ENCODE peak calls at places on chromosome 5, in nine cellular contexts. K is esophagus muscularis mucosa, C is tibial nerve, N is sigmoid colon, B is stomach, T is ovary, E is A549, Z is SK-N-SH, Q is H1. M is an unnamed sample. For H3K4me1, the result is how much of the 10 kb centered on the place peaks cover.

GRCh38 chr5:119313876-119314605 is 41.8 kb upstream of the TNFAIP8 start:
- DNase-seq in C (no peak), N (no peak), K (no peak), Z (no peak), E (no peak), T (no peak), B (no peak), Q (no peak), M (no peak)

GRCh38 chr5:163758283-163758711 is 252.9 kb downstream of the MAT2B start:
- DNase-seq in K (no peak), T (no peak), E (no peak), Q (no peak), N (no peak), C (no peak), Z (no peak), B (no peak), M (no peak)

GRCh38 chr5:32013658-32014057 is 160.5 kb downstream of the GOLPH3 start:
- DNase-seq in C (no peak), T (no peak), N (peak), Q (no peak), E (no peak), B (no peak), Z (no peak), K (no peak), M (no peak)

GRCh38 chr5:39678533-39678932 is 253.8 kb upstream of the DAB2 start:
- DNase-seq in E (no peak), K (no peak), C (no peak), B (no peak), Z (no peak), T (no peak), N (no peak), Q (no peak), M (no peak)

GRCh38 chr5:134840811-134841210 is 5.0 kb upstream of the C5orf24 start:
- DNase-seq in C (no peak), K (no peak), Q (no peak), Z (no peak), B (peak), T (no peak), N (no peak), E (no peak), M (no peak)

GRCh38 chr5:147148715-147149114 is 86.1 kb upstream of the STK32A start:
- DNase-seq in K (no peak), Q (no peak), N (no peak), E (no peak), B (no peak), Z (peak), C (no peak), T (no peak), M (no peak)

GRCh38 chr5:81604193-81604592 is 146.7 kb downstream of the SSBP2 start:
- DNase-seq in Q (no peak), T (no peak), E (no peak), K (no peak), C (no peak), Z (no peak), B (no peak), N (no peak), M (no peak)

GRCh38 chr5:118791986-118792734 is 196.2 kb downstream of the DTWD2 start:
- DNase-seq in T (no peak), C (no peak), K (no peak), Z (peak), E (peak), N (no peak), B (peak), Q (peak), M (no peak)

GRCh38 chr5:159782995-159783300 is 133.3 kb upstream of the ADRA1B start:
- DNase-seq in K (no peak), E (no peak), C (no peak), T (no peak), B (no peak), Q (no peak), N (no peak), Z (no peak), M (no peak)

GRCh38 chr5:19988447-19988846 is 447 bp upstream of the CDH18 start:
- DNase-seq in C (no peak), E (no peak), Q (no peak), Z (peak), N (no peak), T (no peak), K (no peak), B (no peak), M (no peak)

GRCh38 chr5:19986036-19986619 is 1.9 kb downstream of the CDH18 start:
- DNase-seq in B (no peak), T (no peak), N (no peak), K (no peak), C (no peak), Z (no peak), Q (no peak), E (no peak), M (no peak)

GRCh38 chr5:19986806-19987205 is 1.2 kb downstream of the CDH18 start:
- DNase-seq in T (no peak), E (no peak), Q (no peak), C (no peak), K (no peak), Z (no peak), B (no peak), N (no peak), M (no peak)

GRCh38 chr5:19987594-19988345 is at the start of gene CDH18:
- DNase-seq in Z (peak), K (no peak), B (peak), Q (peak), T (peak), N (peak), E (peak), C (peak), M (no peak)
- H3K4me3 ChIP-seq in Z (peak), K (peak), B (peak), Q (peak), T (no peak), N (no peak), E (peak), C (no peak), M (no peak)

DNA sequence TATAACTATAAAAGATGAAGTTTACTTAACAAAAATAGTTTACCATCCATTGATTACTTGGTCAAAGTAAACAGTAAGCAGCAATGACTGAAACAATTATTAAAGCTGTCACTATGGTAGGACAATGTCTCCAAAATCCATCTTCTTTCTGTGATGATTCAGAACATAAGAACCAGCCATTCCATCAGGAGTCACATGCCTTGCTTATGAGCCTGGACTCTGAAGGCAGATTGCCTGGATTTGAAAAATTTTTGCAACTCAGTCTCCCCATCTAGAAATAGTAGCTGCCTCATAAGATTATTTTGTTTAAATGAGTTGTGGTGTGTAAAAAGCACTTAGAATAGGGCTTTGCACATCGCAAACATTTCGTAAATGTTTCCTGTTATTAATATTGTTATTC is 136.2 kb downstream of the LIFR start:
- DNase-seq in N (no peak), E (no peak), K (no peak), Z (no peak), B (no peak), C (no peak), T (no peak), Q (no peak), M (no peak)
- TF ChIP-seq EP300 in N (no peak), E (no peak), K (no peak), Z (no peak), B (no peak), C (no peak), T (no peak), Q (no peak), M (no peak)

DNA sequence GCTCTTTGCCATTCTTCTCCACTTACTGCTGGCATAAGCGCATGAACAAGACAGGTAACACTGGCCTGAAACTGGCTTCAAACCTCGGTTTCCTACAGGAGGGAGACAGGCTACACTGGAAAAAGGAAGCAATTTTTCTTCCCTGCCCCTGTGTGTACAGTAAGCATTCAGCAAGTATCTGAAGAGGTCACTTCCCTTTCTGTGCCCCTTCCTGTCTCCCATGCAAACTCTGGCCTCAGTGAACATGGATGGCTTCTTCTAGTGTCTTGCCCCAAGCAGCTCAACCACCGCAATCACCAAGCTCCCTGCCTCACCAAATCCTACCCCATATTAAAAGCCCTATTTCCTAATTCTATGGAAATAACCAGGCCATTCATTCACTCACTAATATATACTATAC is 42.4 kb downstream of the SERINC5 start:
- DNase-seq in K (no peak), Z (no peak), E (no peak), Q (no peak), N (no peak), B (no peak), C (no peak), T (no peak), M (no peak)
- H3K4me1 ChIP-seq in K (under half), Z (under half), E (under half), Q (under half), N (under half), B (half or more), C (under half), T (under half), M (half or more)

GRCh38 chr5:79992891-79993290 is 1.8 kb upstream of the MTX3 start:
- DNase-seq in Q (no peak), C (no peak), E (no peak), K (no peak), Z (no peak), B (no peak), T (no peak), N (no peak), M (no peak)

GRCh38 chr5:79986260-79986659 is 4.8 kb downstream of the MTX3 start:
- DNase-seq in B (no peak), Q (no peak), Z (no peak), T (no peak), K (no peak), E (no peak), C (no peak), N (no peak), M (no peak)

GRCh38 chr5:79990598-79991507 is at the start of gene MTX3:
- DNase-seq in Q (peak), N (peak), Z (peak), T (peak), K (peak), E (peak), B (peak), C (peak), M (peak)

GRCh38 chr5:79985288-79985687 is 5.8 kb downstream of the MTX3 start:
- DNase-seq in B (no peak), C (no peak), Z (no peak), N (no peak), T (no peak), K (no peak), E (no peak), Q (no peak), M (no peak)

DNA sequence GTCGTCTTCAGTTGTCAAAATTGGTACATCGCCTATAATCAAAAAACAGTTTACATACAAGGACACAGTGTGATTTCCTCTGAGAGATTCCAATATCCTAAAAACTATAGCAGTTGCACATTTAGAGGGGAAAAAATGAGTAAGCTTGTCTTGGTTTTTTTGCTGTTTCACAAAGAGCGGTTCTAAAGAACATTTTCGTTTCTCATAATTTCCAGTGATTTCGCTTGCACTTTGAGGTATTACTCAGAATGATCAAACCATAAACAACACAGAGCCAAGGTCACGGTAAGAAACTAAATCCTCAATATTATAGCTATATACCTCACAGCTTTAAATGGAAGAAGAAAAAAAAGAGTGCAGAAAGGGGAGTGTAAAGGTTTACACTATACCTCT is 861 bp downstream of the MTX3 start:
- DNase-seq in Q (no peak), E (no peak), B (no peak), C (no peak), T (no peak), Z (no peak), K (no peak), N (no peak), M (no peak)
- H3K4me3 ChIP-seq in Q (peak), E (peak), B (peak), C (peak), T (peak), Z (peak), K (peak), N (peak), M (peak)

DNA sequence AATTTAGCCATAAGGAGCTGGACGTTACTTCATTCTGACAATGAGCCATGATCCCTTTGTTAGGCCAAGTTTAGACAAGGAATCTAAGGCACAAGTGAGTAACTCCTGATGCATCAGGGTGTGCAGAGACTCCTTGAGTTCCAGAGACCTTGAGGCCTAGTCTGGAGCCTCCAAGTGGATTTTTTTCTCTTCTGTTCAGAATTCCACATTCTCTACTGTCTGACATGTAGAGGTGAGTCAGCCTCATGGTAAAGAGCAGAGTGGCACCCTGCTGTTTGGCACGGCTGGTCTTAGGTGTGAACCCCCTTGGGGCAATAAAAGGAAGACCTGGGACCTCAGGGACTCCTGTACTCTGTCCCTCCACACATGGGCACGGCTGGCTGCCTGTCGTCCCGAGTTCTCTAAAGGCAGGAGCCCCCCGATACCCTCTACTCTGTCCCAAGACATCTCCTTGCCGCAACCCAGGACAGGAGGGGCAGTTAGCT is 22.0 kb upstream of the TGFBI start:
- DNase-seq in Q (no peak), K (no peak), T (no peak), E (peak), Z (no peak), C (no peak), B (no peak), N (no peak), M (no peak)
- TF ChIP-seq EP300 in Q (no peak), K (no peak), T (no peak), E (peak), Z (no peak), C (no peak), B (no peak), N (no peak), M (no peak)

GRCh38 chr5:143146161-143146560 is 257.3 kb downstream of the NR3C1 start:
- DNase-seq in C (no peak), Z (no peak), N (no peak), T (no peak), B (no peak), Q (no peak), K (no peak), E (no peak), M (no peak)

GRCh38 chr5:143141652-143142051 is 261.8 kb downstream of the NR3C1 start:
- DNase-seq in E (no peak), C (no peak), Z (no peak), Q (no peak), B (no peak), K (no peak), T (no peak), N (no peak), M (no peak)

GRCh38 chr5:143145388-143145787 is 258.1 kb downstream of the NR3C1 start:
- DNase-seq in Q (no peak), N (no peak), Z (no peak), K (no peak), E (no peak), C (no peak), B (no peak), T (no peak), M (no peak)

GRCh38 chr5:143142596-143143435 is 260.7 kb downstream of the NR3C1 start:
- DNase-seq in Z (no peak), Q (no peak), E (no peak), T (peak), C (no peak), B (peak), K (no peak), N (peak), M (no peak)

GRCh38 chr5:143143973-143144372 is 259.5 kb downstream of the NR3C1 start:
- DNase-seq in N (no peak), K (no peak), E (no peak), B (no peak), T (no peak), C (no peak), Q (no peak), Z (no peak), M (no peak)
- H3K4me1 ChIP-seq in N (under half), K (half or more), E (under half), B (half or more), T (under half), C (under half), Q (under half), Z (under half), M (under half)

GRCh38 chr5:78649816-78650561 is 1.4 kb upstream of the LHFPL2 start:
- DNase-seq in Q (no peak), K (no peak), B (no peak), E (no peak), C (no peak), T (peak), N (no peak), Z (no peak), M (no peak)

GRCh38 chr5:78650562-78650930 is 2.0 kb upstream of the LHFPL2 start:
- DNase-seq in B (no peak), T (no peak), Q (no peak), Z (no peak), K (no peak), C (no peak), E (no peak), N (no peak), M (no peak)

GRCh38 chr5:78648359-78649219 is at the start of gene LHFPL2:
- DNase-seq in T (peak), Z (peak), E (peak), N (peak), C (peak), K (peak), B (peak), Q (no peak), M (peak)

GRCh38 chr5:78647838-78648358 is 674 bp downstream of the LHFPL2 start:
- DNase-seq in B (peak), N (peak), Z (no peak), E (peak), T (peak), K (no peak), Q (no peak), C (peak), M (peak)

DNA sequence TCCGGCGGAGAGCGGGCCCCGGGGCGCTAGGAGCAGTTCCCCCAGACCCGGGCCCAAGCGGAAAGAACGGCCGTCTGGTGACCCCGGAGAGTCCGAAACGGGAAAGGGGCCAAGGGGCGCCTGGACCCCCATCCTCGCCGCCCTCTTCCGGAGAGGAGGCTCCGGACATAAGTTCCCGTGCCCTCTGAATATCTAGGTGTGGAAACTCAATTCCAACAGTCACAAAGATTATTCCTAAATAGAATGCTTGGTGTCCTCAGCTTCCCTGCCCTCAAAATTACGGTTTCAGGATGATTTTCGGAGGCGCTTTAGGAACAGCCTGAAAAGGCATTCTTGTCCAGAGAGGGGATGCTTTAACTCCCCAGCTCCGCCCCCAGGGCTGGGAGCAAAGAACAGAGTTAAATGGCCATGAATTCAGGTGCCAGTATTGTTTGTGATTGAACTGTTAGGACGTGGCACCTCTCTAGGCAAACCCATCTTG is 688 bp upstream of the LHFPL2 start:
- DNase-seq in T (peak), E (peak), K (no peak), N (no peak), B (no peak), C (no peak), Z (peak), Q (no peak), M (no peak)
- H3K4me3 ChIP-seq in T (peak), E (peak), K (peak), N (peak), B (peak), C (peak), Z (peak), Q (peak), M (peak)

GRCh38 chr5:45639038-45639437 is 57.1 kb downstream of the HCN1 start:
- DNase-seq in E (no peak), B (no peak), Q (no peak), C (no peak), Z (peak), T (no peak), N (no peak), K (no peak), M (no peak)
- TF ChIP-seq EP300 in E (no peak), B (no peak), Q (no peak), C (no peak), Z (no peak), T (no peak), N (no peak), K (no peak), M (no peak)

GRCh38 chr5:172869734-172870133 is 35.7 kb downstream of the ERGIC1 start:
- DNase-seq in Z (no peak), E (no peak), B (no peak), Q (no peak), K (no peak), C (no peak), T (no peak), N (no peak), M (no peak)
- H3K4me1 ChIP-seq in Z (half or more), E (half or more), B (half or more), Q (under half), K (half or more), C (under half), T (half or more), N (half or more), M (half or more)